ENCODE peak calls at places on chromosomes 2 and 18, in eight cellular contexts. One of them, this sample, is unnamed.

GRCh38 chr2:72859831-72860262 is 27.4 kb upstream of the SPR start:
- DNase-seq in ELF-1: peak
- DNase-seq in psoas muscle: no peak
- DNase-seq in KBM-7: peak
- DNase-seq in tibial nerve: no peak
- DNase-seq in upper lobe of left lung: peak
- DNase-seq in adrenal gland: peak
- DNase-seq in DMS 273 treated with DMSO at 0.1 percent for 48 hours: peak
- DNase-seq in this sample: no peak

GRCh38 chr18:11148655-11149440 is 521 bp downstream of the PIEZO2 start:
- DNase-seq in psoas muscle: no peak
- DNase-seq in KBM-7: no peak
- DNase-seq in ELF-1: peak
- DNase-seq in adrenal gland: no peak
- DNase-seq in upper lobe of left lung: no peak
- DNase-seq in DMS 273 treated with DMSO at 0.1 percent for 48 hours: no peak
- DNase-seq in tibial nerve: no peak
- DNase-seq in this sample: no peak

GRCh38 chr18:499351-500229 is 911 bp downstream of the COLEC12 start:
- DNase-seq in psoas muscle: peak
- DNase-seq in upper lobe of left lung: peak
- DNase-seq in KBM-7: peak
- DNase-seq in tibial nerve: no peak
- DNase-seq in adrenal gland: no peak
- DNase-seq in DMS 273 treated with DMSO at 0.1 percent for 48 hours: no peak
- DNase-seq in ELF-1: peak
- DNase-seq in this sample: no peak

GRCh38 chr2:186380805-186381204 is 105.3 kb upstream of the ZC3H15 start:
- DNase-seq in psoas muscle: no peak
- DNase-seq in KBM-7: no peak
- DNase-seq in DMS 273 treated with DMSO at 0.1 percent for 48 hours: no peak
- DNase-seq in adrenal gland: no peak
- DNase-seq in upper lobe of left lung: no peak
- DNase-seq in tibial nerve: no peak
- DNase-seq in ELF-1: no peak
- DNase-seq in this sample: no peak

GRCh38 chr2:177076636-177077179 is 135.9 kb upstream of the HNRNPA3 start:
- DNase-seq in psoas muscle: no peak
- DNase-seq in adrenal gland: no peak
- DNase-seq in ELF-1: peak
- DNase-seq in tibial nerve: no peak
- DNase-seq in upper lobe of left lung: no peak
- DNase-seq in KBM-7: no peak
- DNase-seq in DMS 273 treated with DMSO at 0.1 percent for 48 hours: no peak
- DNase-seq in this sample: no peak

GRCh38 chr2:241933175-241933911 is 63.8 kb downstream of the RTP5 start:
- DNase-seq in KBM-7: no peak
- DNase-seq in ELF-1: peak
- DNase-seq in tibial nerve: no peak
- DNase-seq in psoas muscle: no peak
- DNase-seq in DMS 273 treated with DMSO at 0.1 percent for 48 hours: no peak
- DNase-seq in adrenal gland: peak
- DNase-seq in upper lobe of left lung: no peak
- DNase-seq in this sample: no peak

GRCh38 chr2:133774675-133775005 is 206.4 kb upstream of the NCKAP5 start:
- DNase-seq in tibial nerve: peak
- DNase-seq in adrenal gland: no peak
- DNase-seq in psoas muscle: no peak
- DNase-seq in DMS 273 treated with DMSO at 0.1 percent for 48 hours: no peak
- DNase-seq in ELF-1: no peak
- DNase-seq in upper lobe of left lung: no peak
- DNase-seq in KBM-7: no peak
- DNase-seq in this sample: no peak

GRCh38 chr2:208306291-208306690 is 40.2 kb downstream of the PIKFYVE start:
- DNase-seq in psoas muscle: no peak
- DNase-seq in adrenal gland: no peak
- DNase-seq in tibial nerve: no peak
- DNase-seq in DMS 273 treated with DMSO at 0.1 percent for 48 hours: no peak
- DNase-seq in ELF-1: no peak
- DNase-seq in KBM-7: no peak
- DNase-seq in upper lobe of left lung: no peak
- DNase-seq in this sample: no peak

GRCh38 chr2:112606567-112606966 is 22.2 kb downstream of the CHCHD5 start:
- DNase-seq in tibial nerve: no peak
- DNase-seq in psoas muscle: no peak
- DNase-seq in DMS 273 treated with DMSO at 0.1 percent for 48 hours: no peak
- DNase-seq in ELF-1: no peak
- DNase-seq in upper lobe of left lung: no peak
- DNase-seq in KBM-7: no peak
- DNase-seq in adrenal gland: no peak
- DNase-seq in this sample: no peak

GRCh38 chr18:48638896-48639771 is 100.3 kb downstream of the CTIF start:
- DNase-seq in ELF-1: no peak
- DNase-seq in tibial nerve: no peak
- DNase-seq in DMS 273 treated with DMSO at 0.1 percent for 48 hours: no peak
- DNase-seq in psoas muscle: no peak
- DNase-seq in KBM-7: no peak
- DNase-seq in adrenal gland: no peak
- DNase-seq in upper lobe of left lung: no peak
- DNase-seq in this sample: no peak

GRCh38 chr2:64639691-64640090 is 14.0 kb downstream of the SERTAD2 start:
- DNase-seq in DMS 273 treated with DMSO at 0.1 percent for 48 hours: no peak
- DNase-seq in upper lobe of left lung: no peak
- DNase-seq in KBM-7: no peak
- DNase-seq in ELF-1: no peak
- DNase-seq in psoas muscle: no peak
- DNase-seq in tibial nerve: no peak
- DNase-seq in adrenal gland: no peak
- DNase-seq in this sample: peak

GRCh38 chr2:56613917-56614316 is 430.1 kb downstream of the CCDC85A start:
- DNase-seq in DMS 273 treated with DMSO at 0.1 percent for 48 hours: no peak
- DNase-seq in adrenal gland: no peak
- DNase-seq in ELF-1: no peak
- DNase-seq in KBM-7: no peak
- DNase-seq in upper lobe of left lung: no peak
- DNase-seq in psoas muscle: no peak
- DNase-seq in tibial nerve: no peak
- DNase-seq in this sample: no peak

GRCh38 chr2:42895134-42895795 is 102.9 kb upstream of the HAAO start:
- DNase-seq in tibial nerve: no peak
- DNase-seq in upper lobe of left lung: no peak
- DNase-seq in adrenal gland: no peak
- DNase-seq in psoas muscle: no peak
- DNase-seq in DMS 273 treated with DMSO at 0.1 percent for 48 hours: no peak
- DNase-seq in KBM-7: no peak
- DNase-seq in ELF-1: no peak
- DNase-seq in this sample: no peak

GRCh38 chr2:27507293-27507692 is 10.7 kb downstream of the GCKR start:
- DNase-seq in adrenal gland: no peak
- DNase-seq in ELF-1: no peak
- DNase-seq in upper lobe of left lung: no peak
- DNase-seq in DMS 273 treated with DMSO at 0.1 percent for 48 hours: no peak
- DNase-seq in psoas muscle: no peak
- DNase-seq in KBM-7: no peak
- DNase-seq in tibial nerve: no peak
- DNase-seq in this sample: no peak

GRCh38 chr18:959854-960253 is 55.2 kb downstream of the ADCYAP1 start:
- DNase-seq in tibial nerve: no peak
- DNase-seq in psoas muscle: no peak
- DNase-seq in ELF-1: no peak
- DNase-seq in KBM-7: no peak
- DNase-seq in adrenal gland: no peak
- DNase-seq in upper lobe of left lung: no peak
- DNase-seq in DMS 273 treated with DMSO at 0.1 percent for 48 hours: no peak
- DNase-seq in this sample: no peak

GRCh38 chr2:3034856-3035255 is 342.8 kb downstream of the EIPR1 start:
- DNase-seq in adrenal gland: no peak
- DNase-seq in tibial nerve: no peak
- DNase-seq in psoas muscle: no peak
- DNase-seq in DMS 273 treated with DMSO at 0.1 percent for 48 hours: no peak
- DNase-seq in ELF-1: no peak
- DNase-seq in KBM-7: no peak
- DNase-seq in upper lobe of left lung: no peak
- DNase-seq in this sample: no peak

GRCh38 chr18:8858888-8859511 is 153.6 kb downstream of the MTCL1 start:
- DNase-seq in KBM-7: no peak
- DNase-seq in DMS 273 treated with DMSO at 0.1 percent for 48 hours: no peak
- DNase-seq in tibial nerve: no peak
- DNase-seq in ELF-1: no peak
- DNase-seq in upper lobe of left lung: no peak
- DNase-seq in psoas muscle: no peak
- DNase-seq in adrenal gland: no peak
- DNase-seq in this sample: no peak

GRCh38 chr2:108270346-108270745 is 18.3 kb upstream of the SULT1C2 start:
- DNase-seq in upper lobe of left lung: no peak
- DNase-seq in tibial nerve: no peak
- DNase-seq in DMS 273 treated with DMSO at 0.1 percent for 48 hours: no peak
- DNase-seq in KBM-7: no peak
- DNase-seq in psoas muscle: no peak
- DNase-seq in ELF-1: no peak
- DNase-seq in adrenal gland: no peak
- DNase-seq in this sample: no peak

GRCh38 chr18:29588446-29589100 is 1411.6 kb upstream of the CDH2 start:
- DNase-seq in DMS 273 treated with DMSO at 0.1 percent for 48 hours: no peak
- DNase-seq in tibial nerve: no peak
- DNase-seq in KBM-7: no peak
- DNase-seq in adrenal gland: no peak
- DNase-seq in upper lobe of left lung: no peak
- DNase-seq in ELF-1: peak
- DNase-seq in psoas muscle: no peak
- DNase-seq in this sample: no peak

GRCh38 chr2:129870646-129871335 is 108.7 kb upstream of the RAB6C start:
- DNase-seq in ELF-1: no peak
- DNase-seq in DMS 273 treated with DMSO at 0.1 percent for 48 hours: no peak
- DNase-seq in adrenal gland: no peak
- DNase-seq in upper lobe of left lung: no peak
- DNase-seq in KBM-7: no peak
- DNase-seq in tibial nerve: no peak
- DNase-seq in psoas muscle: no peak
- DNase-seq in this sample: no peak

GRCh38 chr18:74127483-74127750 is 20.2 kb downstream of the FBXO15 start:
- DNase-seq in DMS 273 treated with DMSO at 0.1 percent for 48 hours: no peak
- DNase-seq in ELF-1: no peak
- DNase-seq in adrenal gland: no peak
- DNase-seq in tibial nerve: no peak
- DNase-seq in upper lobe of left lung: no peak
- DNase-seq in KBM-7: no peak
- DNase-seq in psoas muscle: no peak
- DNase-seq in this sample: no peak

GRCh38 chr2:190547914-190548313 is 13.4 kb upstream of the NEMP2 start:
- DNase-seq in upper lobe of left lung: no peak
- DNase-seq in DMS 273 treated with DMSO at 0.1 percent for 48 hours: no peak
- DNase-seq in KBM-7: no peak
- DNase-seq in ELF-1: no peak
- DNase-seq in tibial nerve: no peak
- DNase-seq in adrenal gland: no peak
- DNase-seq in psoas muscle: no peak
- DNase-seq in this sample: no peak

GRCh38 chr2:70834106-70834505 is 1.5 kb downstream of the CD207 start:
- DNase-seq in psoas muscle: no peak
- DNase-seq in upper lobe of left lung: no peak
- DNase-seq in KBM-7: no peak
- DNase-seq in tibial nerve: no peak
- DNase-seq in ELF-1: no peak
- DNase-seq in adrenal gland: no peak
- DNase-seq in DMS 273 treated with DMSO at 0.1 percent for 48 hours: no peak
- DNase-seq in this sample: no peak

GRCh38 chr18:59485382-59485781 is 126.3 kb upstream of the LMAN1 start:
- DNase-seq in KBM-7: no peak
- DNase-seq in adrenal gland: no peak
- DNase-seq in tibial nerve: no peak
- DNase-seq in upper lobe of left lung: no peak
- DNase-seq in DMS 273 treated with DMSO at 0.1 percent for 48 hours: no peak
- DNase-seq in psoas muscle: no peak
- DNase-seq in ELF-1: no peak
- DNase-seq in this sample: no peak

GRCh38 chr2:3805120-3805519 is 101.7 kb downstream of the DCDC2C start:
- DNase-seq in KBM-7: peak
- DNase-seq in DMS 273 treated with DMSO at 0.1 percent for 48 hours: no peak
- DNase-seq in upper lobe of left lung: no peak
- DNase-seq in tibial nerve: no peak
- DNase-seq in psoas muscle: no peak
- DNase-seq in adrenal gland: peak
- DNase-seq in ELF-1: peak
- DNase-seq in this sample: no peak

GRCh38 chr18:46412831-46413371 is 244.1 kb downstream of the LOXHD1 start:
- DNase-seq in adrenal gland: peak
- DNase-seq in DMS 273 treated with DMSO at 0.1 percent for 48 hours: peak
- DNase-seq in upper lobe of left lung: peak
- DNase-seq in ELF-1: no peak
- DNase-seq in psoas muscle: no peak
- DNase-seq in KBM-7: no peak
- DNase-seq in tibial nerve: no peak
- DNase-seq in this sample: peak

GRCh38 chr2:199405241-199405640 is 52.5 kb downstream of the SATB2 start:
- DNase-seq in ELF-1: peak
- DNase-seq in upper lobe of left lung: no peak
- DNase-seq in DMS 273 treated with DMSO at 0.1 percent for 48 hours: no peak
- DNase-seq in tibial nerve: no peak
- DNase-seq in KBM-7: peak
- DNase-seq in adrenal gland: no peak
- DNase-seq in psoas muscle: no peak
- DNase-seq in this sample: no peak

GRCh38 chr2:168545439-168546082 is 89.5 kb downstream of the CERS6 start:
- DNase-seq in tibial nerve: no peak
- DNase-seq in KBM-7: peak
- DNase-seq in upper lobe of left lung: no peak
- DNase-seq in psoas muscle: no peak
- DNase-seq in ELF-1: peak
- DNase-seq in DMS 273 treated with DMSO at 0.1 percent for 48 hours: no peak
- DNase-seq in adrenal gland: no peak
- DNase-seq in this sample: no peak

GRCh38 chr2:46993501-46993900 is 77.9 kb upstream of the MCFD2 start:
- DNase-seq in DMS 273 treated with DMSO at 0.1 percent for 48 hours: no peak
- DNase-seq in upper lobe of left lung: no peak
- DNase-seq in ELF-1: no peak
- DNase-seq in tibial nerve: no peak
- DNase-seq in adrenal gland: no peak
- DNase-seq in psoas muscle: no peak
- DNase-seq in KBM-7: no peak
- DNase-seq in this sample: no peak

GRCh38 chr2:17643031-17643615 is 102.6 kb downstream of the VSNL1 start:
- DNase-seq in upper lobe of left lung: peak
- DNase-seq in psoas muscle: peak
- DNase-seq in adrenal gland: peak
- DNase-seq in ELF-1: peak
- DNase-seq in tibial nerve: no peak
- DNase-seq in KBM-7: no peak
- DNase-seq in DMS 273 treated with DMSO at 0.1 percent for 48 hours: no peak
- DNase-seq in this sample: no peak

GRCh38 chr2:25161055-25161781 is 7.2 kb downstream of the POMC start:
- DNase-seq in KBM-7: no peak
- DNase-seq in adrenal gland: peak
- DNase-seq in upper lobe of left lung: no peak
- DNase-seq in tibial nerve: peak
- DNase-seq in DMS 273 treated with DMSO at 0.1 percent for 48 hours: no peak
- DNase-seq in psoas muscle: peak
- DNase-seq in ELF-1: no peak
- DNase-seq in this sample: no peak

GRCh38 chr2:65922794-65923193 is 490.4 kb upstream of the SPRED2 start:
- DNase-seq in ELF-1: no peak
- DNase-seq in adrenal gland: peak
- DNase-seq in psoas muscle: peak
- DNase-seq in upper lobe of left lung: peak
- DNase-seq in KBM-7: peak
- DNase-seq in DMS 273 treated with DMSO at 0.1 percent for 48 hours: no peak
- DNase-seq in tibial nerve: no peak
- DNase-seq in this sample: no peak

GRCh38 chr2:161844845-161845244 is 220.6 kb downstream of the SLC4A10 start:
- DNase-seq in ELF-1: no peak
- DNase-seq in DMS 273 treated with DMSO at 0.1 percent for 48 hours: peak
- DNase-seq in KBM-7: no peak
- DNase-seq in tibial nerve: no peak
- DNase-seq in psoas muscle: no peak
- DNase-seq in upper lobe of left lung: no peak
- DNase-seq in adrenal gland: no peak
- DNase-seq in this sample: no peak

GRCh38 chr2:108570416-108570815 is 36.1 kb downstream of the LIMS1 start:
- DNase-seq in psoas muscle: no peak
- DNase-seq in KBM-7: no peak
- DNase-seq in DMS 273 treated with DMSO at 0.1 percent for 48 hours: no peak
- DNase-seq in adrenal gland: no peak
- DNase-seq in upper lobe of left lung: no peak
- DNase-seq in tibial nerve: no peak
- DNase-seq in ELF-1: peak
- DNase-seq in this sample: no peak

This sample was measured in NCI-H524 treated with DMSO at 0.1 percent for 48 hours.